ENCODE peak calls at places on chromosomes 11 and 22, in five cellular contexts. One of them, this sample, is unnamed.

GRCh38 chr11:27467181-27467913 is 5.2 kb downstream of the LGR4 start:
- DNase-seq in fibroblast of the aortic adventitia: no peak
- DNase-seq in coronary artery: no peak
- DNase-seq in foreskin fibroblast: no peak
- DNase-seq in vagina: no peak
- DNase-seq in this sample: no peak

GRCh38 chr22:17368727-17369552 is at the start of gene CECR2:
- DNase-seq in vagina: no peak
- DNase-seq in foreskin fibroblast: peak
- DNase-seq in coronary artery: no peak
- DNase-seq in fibroblast of the aortic adventitia: no peak
- DNase-seq in this sample: no peak

GRCh38 chr22:32044913-32045312 is 1.9 kb downstream of the SLC5A1 start:
- DNase-seq in coronary artery: no peak
- DNase-seq in vagina: no peak
- DNase-seq in fibroblast of the aortic adventitia: peak
- DNase-seq in foreskin fibroblast: peak
- DNase-seq in this sample: no peak

GRCh38 chr11:57426754-57427691 is at the start of gene SLC43A3:
- DNase-seq in fibroblast of the aortic adventitia: peak
- DNase-seq in vagina: peak
- DNase-seq in coronary artery: peak
- DNase-seq in foreskin fibroblast: peak
- DNase-seq in this sample: peak

GRCh38 chr11:110979696-110980095 is 265.8 kb upstream of the POU2AF2 start:
- DNase-seq in foreskin fibroblast: peak
- DNase-seq in fibroblast of the aortic adventitia: peak
- DNase-seq in vagina: no peak
- DNase-seq in coronary artery: no peak
- DNase-seq in this sample: no peak

GRCh38 chr11:34416746-34417145 is 22.0 kb upstream of the CAT start:
- DNase-seq in coronary artery: no peak
- DNase-seq in fibroblast of the aortic adventitia: peak
- DNase-seq in vagina: no peak
- DNase-seq in foreskin fibroblast: peak
- DNase-seq in this sample: no peak

GRCh38 chr11:28708075-28708474 is 599.9 kb downstream of the METTL15 start:
- DNase-seq in vagina: no peak
- DNase-seq in coronary artery: no peak
- DNase-seq in foreskin fibroblast: no peak
- DNase-seq in fibroblast of the aortic adventitia: no peak
- DNase-seq in this sample: no peak

GRCh38 chr11:63839508-63840355 is 822 bp downstream of the MARK2 start:
- DNase-seq in coronary artery: no peak
- DNase-seq in vagina: no peak
- DNase-seq in fibroblast of the aortic adventitia: no peak
- DNase-seq in foreskin fibroblast: peak
- DNase-seq in this sample: no peak

GRCh38 chr11:95821640-95822039 is 31.3 kb downstream of the CEP57 start:
- DNase-seq in vagina: no peak
- DNase-seq in fibroblast of the aortic adventitia: peak
- DNase-seq in foreskin fibroblast: peak
- DNase-seq in coronary artery: no peak
- DNase-seq in this sample: no peak

GRCh38 chr22:20448630-20449029 is 11.0 kb upstream of the SCARF2 start:
- DNase-seq in vagina: no peak
- DNase-seq in foreskin fibroblast: peak
- DNase-seq in fibroblast of the aortic adventitia: no peak
- DNase-seq in coronary artery: no peak
- DNase-seq in this sample: no peak

GRCh38 chr11:29300441-29300840 is 716.4 kb downstream of the KCNA4 start:
- DNase-seq in coronary artery: no peak
- DNase-seq in foreskin fibroblast: peak
- DNase-seq in vagina: no peak
- DNase-seq in fibroblast of the aortic adventitia: peak
- DNase-seq in this sample: peak

GRCh38 chr22:44668886-44669724 is 32.9 kb upstream of the PRR5 start:
- DNase-seq in coronary artery: no peak
- DNase-seq in fibroblast of the aortic adventitia: no peak
- DNase-seq in vagina: no peak
- DNase-seq in foreskin fibroblast: no peak
- DNase-seq in this sample: no peak

GRCh38 chr11:92211576-92212167 is 12.9 kb upstream of the FAT3 start:
- DNase-seq in fibroblast of the aortic adventitia: no peak
- DNase-seq in coronary artery: no peak
- DNase-seq in vagina: no peak
- DNase-seq in foreskin fibroblast: peak
- DNase-seq in this sample: no peak

GRCh38 chr11:67680701-67681472 is 6.5 kb upstream of the ALDH3B2 start:
- DNase-seq in fibroblast of the aortic adventitia: no peak
- DNase-seq in coronary artery: no peak
- DNase-seq in vagina: no peak
- DNase-seq in foreskin fibroblast: no peak
- DNase-seq in this sample: no peak

GRCh38 chr11:118343248-118343647 is 743 bp upstream of the CD3D start:
- DNase-seq in vagina: no peak
- DNase-seq in foreskin fibroblast: no peak
- DNase-seq in fibroblast of the aortic adventitia: no peak
- DNase-seq in coronary artery: no peak
- DNase-seq in this sample: no peak

GRCh38 chr11:93028959-93029536 is 59.6 kb downstream of the MTNR1B start:
- DNase-seq in foreskin fibroblast: no peak
- DNase-seq in fibroblast of the aortic adventitia: no peak
- DNase-seq in vagina: no peak
- DNase-seq in coronary artery: no peak
- DNase-seq in this sample: no peak

GRCh38 chr11:7672960-7673723 is at the start of gene CYB5R2:
- DNase-seq in fibroblast of the aortic adventitia: peak
- DNase-seq in coronary artery: peak
- DNase-seq in foreskin fibroblast: peak
- DNase-seq in vagina: no peak
- DNase-seq in this sample: no peak

GRCh38 chr11:121536116-121536515 is 83.3 kb upstream of the SORL1-AS1 start:
- DNase-seq in fibroblast of the aortic adventitia: no peak
- DNase-seq in foreskin fibroblast: no peak
- DNase-seq in coronary artery: no peak
- DNase-seq in vagina: no peak
- DNase-seq in this sample: no peak

GRCh38 chr11:6799402-6799801 is at the start of gene OR6A2:
- DNase-seq in vagina: no peak
- DNase-seq in foreskin fibroblast: peak
- DNase-seq in coronary artery: no peak
- DNase-seq in fibroblast of the aortic adventitia: no peak
- DNase-seq in this sample: no peak

GRCh38 chr11:46489668-46490560 is 98.3 kb upstream of the CHRM4 start:
- DNase-seq in foreskin fibroblast: peak
- DNase-seq in fibroblast of the aortic adventitia: peak
- DNase-seq in vagina: no peak
- DNase-seq in coronary artery: no peak
- DNase-seq in this sample: no peak

GRCh38 chr11:35281169-35281591 is 138.2 kb downstream of the SLC1A2 start:
- DNase-seq in fibroblast of the aortic adventitia: peak
- DNase-seq in foreskin fibroblast: no peak
- DNase-seq in coronary artery: no peak
- DNase-seq in vagina: no peak
- DNase-seq in this sample: no peak

DNA sequence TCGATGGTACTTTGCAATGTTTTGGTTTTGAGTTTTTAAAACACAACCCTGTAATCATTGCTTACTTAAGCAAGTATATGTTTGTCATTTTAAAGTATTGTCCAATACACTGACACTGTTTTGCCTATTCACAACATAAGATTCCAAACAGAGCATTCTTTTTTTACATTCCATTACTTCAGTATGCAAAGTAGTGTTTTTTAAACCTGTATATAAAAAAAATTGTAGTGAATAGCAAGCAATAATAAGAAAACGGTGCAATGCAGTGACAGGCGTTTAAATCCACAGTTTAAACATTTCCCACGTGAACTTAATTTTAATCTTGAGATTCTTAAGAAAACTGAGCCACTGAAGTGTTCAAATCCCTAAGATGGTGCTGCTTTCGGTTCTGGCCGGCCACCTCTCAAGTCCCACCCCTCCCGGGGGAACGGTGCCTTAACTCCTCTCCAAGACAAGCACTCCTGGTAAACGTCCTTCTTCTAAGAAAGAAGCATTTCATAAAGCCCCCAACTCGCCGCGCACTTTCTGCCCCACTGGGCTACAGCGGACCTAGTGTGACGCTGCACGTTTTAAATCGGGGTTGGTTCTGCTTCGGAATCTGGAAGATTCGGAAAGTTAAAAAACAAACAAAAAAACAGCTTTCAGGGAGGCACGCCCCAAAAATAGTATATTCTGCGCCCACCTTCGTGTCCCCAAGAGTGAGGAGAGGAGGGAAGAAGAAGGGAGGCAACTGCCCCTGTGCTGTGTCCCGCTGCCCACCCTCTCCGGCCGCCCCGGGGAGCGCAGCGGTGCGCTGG is 2.9 kb downstream of the PGR start:
- DNase-seq in fibroblast of the aortic adventitia: peak
- DNase-seq in coronary artery: peak
- DNase-seq in vagina: no peak
- DNase-seq in foreskin fibroblast: peak
- DNase-seq in this sample: no peak
- H3K4me3 ChIP-seq in fibroblast of the aortic adventitia: peak
- H3K4me3 ChIP-seq in coronary artery: peak
- H3K4me3 ChIP-seq in vagina: peak
- H3K4me3 ChIP-seq in foreskin fibroblast: peak
- H3K4me3 ChIP-seq in this sample: peak

DNA sequence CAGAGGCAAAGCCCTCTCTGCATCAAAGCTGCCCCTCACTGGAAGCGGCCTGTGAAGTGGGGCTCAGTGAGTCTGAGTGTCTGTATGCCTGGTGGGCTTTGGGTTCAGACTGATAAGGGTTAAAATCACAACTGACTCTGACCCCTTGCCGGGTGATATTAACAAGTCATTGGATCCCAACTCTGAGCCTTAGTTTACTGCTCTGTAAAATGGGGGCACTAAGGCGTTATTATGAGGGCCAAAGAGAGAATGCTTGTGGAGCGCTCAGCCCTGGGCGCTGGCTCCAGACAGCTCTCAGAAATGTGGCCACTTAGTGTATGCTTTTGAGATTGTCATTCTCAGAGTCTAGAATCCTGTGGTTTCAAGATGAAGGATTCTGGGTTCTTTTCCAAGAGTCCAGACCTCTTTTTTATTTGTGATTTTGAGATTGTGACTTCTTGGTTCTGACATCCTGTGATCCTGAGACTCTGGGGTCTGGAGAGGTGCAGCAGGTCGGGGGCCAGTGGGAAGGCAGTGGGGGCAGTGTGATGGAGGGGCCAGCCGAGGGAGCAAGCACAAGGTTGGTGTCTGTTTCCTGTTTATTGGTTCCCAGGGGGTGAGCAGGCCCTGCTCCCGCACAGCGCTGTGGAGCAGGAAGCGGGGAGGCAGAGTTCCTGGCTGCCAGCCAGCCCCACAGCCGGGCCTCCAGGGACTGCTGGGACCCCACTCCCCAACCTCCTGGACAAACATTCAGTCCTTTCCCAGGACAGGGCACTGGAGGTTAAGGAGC is 13.4 kb downstream of the ARHGEF17 start:
- DNase-seq in foreskin fibroblast: peak
- DNase-seq in coronary artery: no peak
- DNase-seq in fibroblast of the aortic adventitia: peak
- DNase-seq in vagina: no peak
- DNase-seq in this sample: no peak
- H3K4me3 ChIP-seq in foreskin fibroblast: no peak
- H3K4me3 ChIP-seq in coronary artery: peak
- H3K4me3 ChIP-seq in fibroblast of the aortic adventitia: no peak
- H3K4me3 ChIP-seq in vagina: no peak
- H3K4me3 ChIP-seq in this sample: no peak

GRCh38 chr22:46500201-46500600 is 37.2 kb downstream of the CELSR1 start:
- DNase-seq in vagina: no peak
- DNase-seq in fibroblast of the aortic adventitia: no peak
- DNase-seq in coronary artery: no peak
- DNase-seq in foreskin fibroblast: no peak
- DNase-seq in this sample: no peak

GRCh38 chr22:46502776-46503175 is 34.6 kb downstream of the CELSR1 start:
- DNase-seq in foreskin fibroblast: no peak
- DNase-seq in coronary artery: no peak
- DNase-seq in vagina: no peak
- DNase-seq in fibroblast of the aortic adventitia: no peak
- DNase-seq in this sample: no peak

GRCh38 chr22:46502346-46502745 is 35.1 kb downstream of the CELSR1 start:
- DNase-seq in foreskin fibroblast: no peak
- DNase-seq in fibroblast of the aortic adventitia: no peak
- DNase-seq in coronary artery: no peak
- DNase-seq in vagina: no peak
- DNase-seq in this sample: no peak

GRCh38 chr22:46501701-46502100 is 35.7 kb downstream of the CELSR1 start:
- DNase-seq in coronary artery: no peak
- DNase-seq in vagina: no peak
- DNase-seq in foreskin fibroblast: peak
- DNase-seq in fibroblast of the aortic adventitia: peak
- DNase-seq in this sample: peak

GRCh38 chr22:46499798-46500174 is 37.6 kb downstream of the CELSR1 start:
- DNase-seq in fibroblast of the aortic adventitia: no peak
- DNase-seq in vagina: no peak
- DNase-seq in foreskin fibroblast: no peak
- DNase-seq in coronary artery: no peak
- DNase-seq in this sample: no peak
- H3K4me3 ChIP-seq in fibroblast of the aortic adventitia: no peak
- H3K4me3 ChIP-seq in vagina: no peak
- H3K4me3 ChIP-seq in foreskin fibroblast: no peak
- H3K4me3 ChIP-seq in coronary artery: no peak
- H3K4me3 ChIP-seq in this sample: no peak

GRCh38 chr11:30432716-30433115 is 109.8 kb downstream of the ARL14EP start:
- DNase-seq in foreskin fibroblast: no peak
- DNase-seq in fibroblast of the aortic adventitia: no peak
- DNase-seq in vagina: no peak
- DNase-seq in coronary artery: no peak
- DNase-seq in this sample: no peak
- H3K4me3 ChIP-seq in foreskin fibroblast: no peak
- H3K4me3 ChIP-seq in fibroblast of the aortic adventitia: no peak
- H3K4me3 ChIP-seq in vagina: no peak
- H3K4me3 ChIP-seq in coronary artery: no peak
- H3K4me3 ChIP-seq in this sample: no peak

GRCh38 chr22:39430576-39431150 is 26.1 kb upstream of the MGAT3 start:
- DNase-seq in vagina: no peak
- DNase-seq in foreskin fibroblast: no peak
- DNase-seq in coronary artery: no peak
- DNase-seq in fibroblast of the aortic adventitia: no peak
- DNase-seq in this sample: no peak
- H3K4me3 ChIP-seq in vagina: no peak
- H3K4me3 ChIP-seq in foreskin fibroblast: no peak
- H3K4me3 ChIP-seq in coronary artery: no peak
- H3K4me3 ChIP-seq in fibroblast of the aortic adventitia: no peak
- H3K4me3 ChIP-seq in this sample: no peak

This sample was measured in skeletal muscle cell.